ENCODE peak calls at places on chromosomes 4 and X, in nine cellular contexts. One of them, this sample, is unnamed.

GRCh38 chr4:9691221-9692065 is 90.0 kb upstream of the DRD5 start:
- DNase-seq in endothelial cell of umbilical vein: peak; percentile 79
- DNase-seq in breast epithelium: peak; percentile 97
- DNase-seq in prostate gland: peak; percentile 95
- DNase-seq in spleen: peak; percentile 98
- DNase-seq in HCT116: peak; percentile 85
- DNase-seq in GM12891: peak; percentile 74
- DNase-seq in transverse colon: peak; percentile 98
- DNase-seq in sigmoid colon: peak; percentile 98
- DNase-seq in this sample: peak; percentile 71

GRCh38 chr4:19689511-19689910 is 562.2 kb upstream of the SLIT2 start:
- DNase-seq in endothelial cell of umbilical vein: peak; percentile 33
- DNase-seq in breast epithelium: no peak
- DNase-seq in prostate gland: no peak
- DNase-seq in spleen: no peak
- DNase-seq in HCT116: no peak
- DNase-seq in GM12891: no peak
- DNase-seq in transverse colon: no peak
- DNase-seq in sigmoid colon: no peak
- DNase-seq in this sample: no peak

GRCh38 chr4:189341881-189342280 is 598.8 kb upstream of the FRG1 start:
- DNase-seq in endothelial cell of umbilical vein: no peak
- DNase-seq in breast epithelium: no peak
- DNase-seq in prostate gland: no peak
- DNase-seq in spleen: no peak
- DNase-seq in HCT116: no peak
- DNase-seq in GM12891: no peak
- DNase-seq in transverse colon: no peak
- DNase-seq in sigmoid colon: no peak
- DNase-seq in this sample: no peak

GRCh38 chr4:85928775-85929585 is 430.9 kb downstream of the MAPK10 start:
- DNase-seq in endothelial cell of umbilical vein: no peak
- DNase-seq in breast epithelium: no peak
- DNase-seq in prostate gland: no peak
- DNase-seq in spleen: no peak
- DNase-seq in HCT116: no peak
- DNase-seq in GM12891: no peak
- DNase-seq in transverse colon: no peak
- DNase-seq in sigmoid colon: no peak
- DNase-seq in this sample: no peak

GRCh38 chr4:42608551-42608950 is 48.4 kb downstream of the ATP8A1 start:
- DNase-seq in endothelial cell of umbilical vein: no peak
- DNase-seq in breast epithelium: no peak
- DNase-seq in prostate gland: no peak
- DNase-seq in spleen: no peak
- DNase-seq in HCT116: no peak
- DNase-seq in GM12891: no peak
- DNase-seq in transverse colon: no peak
- DNase-seq in sigmoid colon: no peak
- DNase-seq in this sample: no peak

GRCh38 chr4:45078201-45078600 is 351.8 kb upstream of the GNPDA2 start:
- DNase-seq in endothelial cell of umbilical vein: no peak
- DNase-seq in breast epithelium: no peak
- DNase-seq in prostate gland: no peak
- DNase-seq in spleen: no peak
- DNase-seq in HCT116: no peak
- DNase-seq in GM12891: no peak
- DNase-seq in transverse colon: no peak
- DNase-seq in sigmoid colon: no peak
- DNase-seq in this sample: no peak

GRCh38 chr4:133493776-133494175 is 344.7 kb downstream of the PCDH10 start:
- DNase-seq in endothelial cell of umbilical vein: no peak
- DNase-seq in breast epithelium: no peak
- DNase-seq in prostate gland: no peak
- DNase-seq in spleen: no peak
- DNase-seq in HCT116: no peak
- DNase-seq in GM12891: no peak
- DNase-seq in transverse colon: no peak
- DNase-seq in sigmoid colon: no peak
- DNase-seq in this sample: no peak

GRCh38 chr4:20954541-20954940 is 254.3 kb downstream of the PACRGL start:
- DNase-seq in endothelial cell of umbilical vein: no peak
- DNase-seq in breast epithelium: no peak
- DNase-seq in prostate gland: no peak
- DNase-seq in spleen: no peak
- DNase-seq in HCT116: no peak
- DNase-seq in GM12891: no peak
- DNase-seq in transverse colon: no peak
- DNase-seq in sigmoid colon: no peak
- DNase-seq in this sample: no peak

GRCh38 chrX:154010330-154011087 is 9.2 kb downstream of the IRAK1 start:
- DNase-seq in endothelial cell of umbilical vein: no peak
- DNase-seq in breast epithelium: no peak
- DNase-seq in prostate gland: no peak
- DNase-seq in spleen: no peak
- DNase-seq in HCT116: no peak
- DNase-seq in GM12891: no peak
- DNase-seq in transverse colon: no peak
- DNase-seq in sigmoid colon: no peak
- DNase-seq in this sample: no peak

GRCh38 chr4:82380344-82380743 is 6.6 kb upstream of the HNRNPD start:
- DNase-seq in endothelial cell of umbilical vein: no peak
- DNase-seq in breast epithelium: peak; percentile 86
- DNase-seq in prostate gland: peak; percentile 70
- DNase-seq in spleen: no peak
- DNase-seq in HCT116: peak; percentile 53
- DNase-seq in GM12891: no peak
- DNase-seq in transverse colon: no peak
- DNase-seq in sigmoid colon: no peak
- DNase-seq in this sample: no peak

GRCh38 chr4:111398906-111399330 is 746.3 kb upstream of the FAM241A start:
- DNase-seq in endothelial cell of umbilical vein: no peak
- DNase-seq in breast epithelium: no peak
- DNase-seq in prostate gland: no peak
- DNase-seq in spleen: no peak
- DNase-seq in HCT116: no peak
- DNase-seq in GM12891: no peak
- DNase-seq in transverse colon: no peak
- DNase-seq in sigmoid colon: no peak
- DNase-seq in this sample: no peak

GRCh38 chrX:150085881-150086280 is 147.6 kb upstream of the EOLA2 start:
- DNase-seq in endothelial cell of umbilical vein: peak; percentile 62
- DNase-seq in breast epithelium: no peak
- DNase-seq in prostate gland: no peak
- DNase-seq in spleen: no peak
- DNase-seq in HCT116: no peak
- DNase-seq in GM12891: no peak
- DNase-seq in transverse colon: no peak
- DNase-seq in sigmoid colon: no peak
- DNase-seq in this sample: no peak

GRCh38 chr4:3442959-3443749 is 1.4 kb downstream of the HGFAC start:
- DNase-seq in endothelial cell of umbilical vein: peak; percentile 27
- DNase-seq in breast epithelium: no peak
- DNase-seq in prostate gland: peak; percentile 33
- DNase-seq in spleen: peak; percentile 88
- DNase-seq in HCT116: no peak
- DNase-seq in GM12891: peak; percentile 100
- DNase-seq in transverse colon: peak; percentile 47
- DNase-seq in sigmoid colon: no peak
- DNase-seq in this sample: peak; percentile 99

DNA sequence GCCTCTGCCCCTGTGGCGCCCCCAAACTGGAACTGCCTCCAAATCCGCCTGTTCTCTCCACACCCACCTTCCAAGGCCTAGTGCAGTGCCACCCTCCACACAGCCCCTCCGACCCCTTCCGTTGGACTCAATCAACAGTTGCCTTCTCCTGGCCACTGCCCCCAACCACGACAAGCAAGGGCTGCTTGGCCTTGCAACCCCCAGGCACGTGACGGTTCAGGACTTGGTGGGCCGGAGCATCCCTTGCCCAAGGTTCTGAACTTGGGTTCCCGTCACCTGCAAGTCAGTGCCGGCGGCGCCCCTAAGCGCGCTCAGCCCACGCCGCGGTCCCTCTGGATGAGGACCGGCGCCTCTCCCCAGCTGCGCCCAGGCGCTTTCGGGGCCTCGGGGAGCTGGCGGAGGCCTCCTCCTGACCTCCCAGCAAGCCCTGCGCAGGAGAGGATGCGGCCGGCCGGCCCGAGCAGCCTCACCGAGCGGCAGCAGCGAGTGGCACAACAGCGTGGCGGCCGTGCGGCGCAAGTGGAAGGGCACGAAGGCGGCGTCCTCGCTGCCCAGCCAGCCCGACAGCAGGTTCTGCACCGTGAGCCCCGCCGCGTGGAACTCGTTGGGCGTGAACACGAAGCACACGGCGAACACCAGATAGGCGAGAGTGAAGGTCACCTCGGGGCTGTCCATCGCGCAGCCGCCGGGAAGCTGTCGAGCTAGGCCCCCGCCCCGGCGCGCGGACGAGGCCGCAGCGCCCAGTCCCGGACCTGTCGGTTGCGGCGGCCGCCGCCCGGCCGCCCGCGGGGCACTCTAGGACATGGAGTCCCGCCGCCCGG is 750 bp downstream of the TMEM129 start:
- DNase-seq in endothelial cell of umbilical vein: peak; percentile 51
- DNase-seq in breast epithelium: no peak
- DNase-seq in prostate gland: peak; percentile 25
- DNase-seq in spleen: peak; percentile 95
- DNase-seq in HCT116: no peak
- DNase-seq in GM12891: no peak
- DNase-seq in transverse colon: peak; percentile 65
- DNase-seq in sigmoid colon: no peak
- DNase-seq in this sample: no peak
- TF ChIP-seq POLR2AphosphoS5 in endothelial cell of umbilical vein: peak; percentile 48
- TF ChIP-seq POLR2AphosphoS5 in breast epithelium: no peak
- TF ChIP-seq POLR2AphosphoS5 in prostate gland: peak; percentile 23
- TF ChIP-seq POLR2AphosphoS5 in spleen: peak; percentile 73
- TF ChIP-seq POLR2AphosphoS5 in HCT116: peak; percentile 55
- TF ChIP-seq POLR2AphosphoS5 in GM12891: peak; percentile 53
- TF ChIP-seq POLR2AphosphoS5 in transverse colon: peak; percentile 61
- TF ChIP-seq POLR2AphosphoS5 in sigmoid colon: no peak
- TF ChIP-seq POLR2AphosphoS5 in this sample: peak; percentile 67

GRCh38 chr4:77074961-77075855 is 581 bp downstream of the CCNI start:
- DNase-seq in endothelial cell of umbilical vein: peak; percentile 79
- DNase-seq in breast epithelium: peak; percentile 61
- DNase-seq in prostate gland: peak; percentile 42
- DNase-seq in spleen: peak; percentile 97
- DNase-seq in HCT116: no peak
- DNase-seq in GM12891: peak; percentile 53
- DNase-seq in transverse colon: peak; percentile 78
- DNase-seq in sigmoid colon: peak; percentile 87
- DNase-seq in this sample: peak; percentile 57
- TF ChIP-seq POLR2A in endothelial cell of umbilical vein: no peak
- TF ChIP-seq POLR2A in breast epithelium: no peak
- TF ChIP-seq POLR2A in prostate gland: peak; percentile 61
- TF ChIP-seq POLR2A in spleen: peak; percentile 70
- TF ChIP-seq POLR2A in HCT116: no peak
- TF ChIP-seq POLR2A in GM12891: no peak
- TF ChIP-seq POLR2A in transverse colon: no peak
- TF ChIP-seq POLR2A in sigmoid colon: no peak
- TF ChIP-seq POLR2A in this sample: no peak

GRCh38 chrX:71302461-71303213 is 1.1 kb downstream of the ITGB1BP2 start:
- DNase-seq in endothelial cell of umbilical vein: peak; percentile 37
- DNase-seq in breast epithelium: no peak
- DNase-seq in prostate gland: no peak
- DNase-seq in spleen: no peak
- DNase-seq in HCT116: no peak
- DNase-seq in GM12891: no peak
- DNase-seq in transverse colon: no peak
- DNase-seq in sigmoid colon: no peak
- DNase-seq in this sample: no peak

GRCh38 chrX:71298119-71298518 is 3.4 kb upstream of the ITGB1BP2 start:
- DNase-seq in endothelial cell of umbilical vein: no peak
- DNase-seq in breast epithelium: no peak
- DNase-seq in prostate gland: no peak
- DNase-seq in spleen: no peak
- DNase-seq in HCT116: no peak
- DNase-seq in GM12891: no peak
- DNase-seq in transverse colon: no peak
- DNase-seq in sigmoid colon: no peak
- DNase-seq in this sample: no peak

GRCh38 chrX:71304561-71304960 is 3.0 kb downstream of the ITGB1BP2 start:
- DNase-seq in endothelial cell of umbilical vein: no peak
- DNase-seq in breast epithelium: no peak
- DNase-seq in prostate gland: no peak
- DNase-seq in spleen: no peak
- DNase-seq in HCT116: no peak
- DNase-seq in GM12891: no peak
- DNase-seq in transverse colon: no peak
- DNase-seq in sigmoid colon: no peak
- DNase-seq in this sample: no peak

GRCh38 chrX:71296806-71297205 is 4.7 kb upstream of the ITGB1BP2 start:
- DNase-seq in endothelial cell of umbilical vein: no peak
- DNase-seq in breast epithelium: no peak
- DNase-seq in prostate gland: no peak
- DNase-seq in spleen: no peak
- DNase-seq in HCT116: no peak
- DNase-seq in GM12891: no peak
- DNase-seq in transverse colon: no peak
- DNase-seq in sigmoid colon: no peak
- DNase-seq in this sample: no peak

DNA sequence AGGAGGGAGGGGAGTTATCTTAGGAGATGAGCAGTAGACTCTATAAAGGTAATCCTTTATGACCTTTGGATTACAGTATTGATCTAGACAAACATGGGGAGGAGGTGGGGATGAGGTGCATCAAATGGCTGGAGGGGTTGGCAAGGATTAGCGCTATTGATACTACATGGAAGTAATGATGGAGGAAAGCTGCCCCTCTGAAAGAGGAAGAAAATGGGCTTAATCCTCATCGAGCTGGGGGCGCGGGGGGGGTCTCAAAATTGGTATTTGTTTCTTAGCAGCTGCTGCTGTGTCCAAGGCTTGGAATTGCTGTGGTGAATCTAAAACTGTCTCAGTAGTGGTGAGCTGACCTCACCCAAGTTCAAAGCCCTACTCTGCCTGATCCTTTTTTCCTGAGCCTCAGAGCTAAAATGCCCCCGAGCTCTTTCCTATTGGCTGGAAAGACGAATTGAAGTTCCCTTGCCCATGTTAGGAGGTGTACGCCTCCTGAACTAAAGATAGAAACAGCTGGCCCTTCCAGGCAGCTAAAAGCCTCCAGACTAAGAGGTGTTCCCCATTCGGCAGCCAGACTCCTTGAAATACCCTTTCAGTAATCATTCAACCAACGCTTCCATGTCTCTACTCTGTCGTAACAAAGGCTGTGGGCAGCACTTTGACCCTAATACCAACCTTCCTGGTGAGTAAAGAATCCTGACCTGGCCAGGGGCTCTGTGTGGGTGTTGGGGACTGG is at the start of gene ITGB1BP2:
- DNase-seq in endothelial cell of umbilical vein: peak; percentile 1
- DNase-seq in breast epithelium: no peak
- DNase-seq in prostate gland: no peak
- DNase-seq in spleen: no peak
- DNase-seq in HCT116: no peak
- DNase-seq in GM12891: no peak
- DNase-seq in transverse colon: no peak
- DNase-seq in sigmoid colon: peak; percentile 66
- DNase-seq in this sample: no peak
- TF ChIP-seq POLR2AphosphoS5 in endothelial cell of umbilical vein: no peak
- TF ChIP-seq POLR2AphosphoS5 in breast epithelium: no peak
- TF ChIP-seq POLR2AphosphoS5 in prostate gland: no peak
- TF ChIP-seq POLR2AphosphoS5 in spleen: no peak
- TF ChIP-seq POLR2AphosphoS5 in HCT116: no peak
- TF ChIP-seq POLR2AphosphoS5 in GM12891: no peak
- TF ChIP-seq POLR2AphosphoS5 in transverse colon: peak; percentile 17
- TF ChIP-seq POLR2AphosphoS5 in sigmoid colon: peak; percentile 48
- TF ChIP-seq POLR2AphosphoS5 in this sample: peak; percentile 63

GRCh38 chr4:15778191-15778741 is at the start of gene CD38:
- DNase-seq in endothelial cell of umbilical vein: no peak
- DNase-seq in breast epithelium: no peak
- DNase-seq in prostate gland: peak; percentile 26
- DNase-seq in spleen: peak; percentile 87
- DNase-seq in HCT116: no peak
- DNase-seq in GM12891: peak; percentile 49
- DNase-seq in transverse colon: peak; percentile 68
- DNase-seq in sigmoid colon: peak; percentile 69
- DNase-seq in this sample: peak; percentile 51
- TF ChIP-seq POLR2A in endothelial cell of umbilical vein: no peak
- TF ChIP-seq POLR2A in breast epithelium: no peak
- TF ChIP-seq POLR2A in prostate gland: no peak
- TF ChIP-seq POLR2A in spleen: no peak
- TF ChIP-seq POLR2A in HCT116: no peak
- TF ChIP-seq POLR2A in GM12891: peak; percentile 32
- TF ChIP-seq POLR2A in transverse colon: peak; percentile 11
- TF ChIP-seq POLR2A in sigmoid colon: no peak
- TF ChIP-seq POLR2A in this sample: no peak

This sample was measured in GM12892.